ENCODE peak calls at places on chromosomes 12 and 14, in six cellular contexts. One of them, this sample, is unnamed. For H3K4me1, the result is how much of the 10 kb centered on the place peaks cover.

GRCh38 chr12:26121841-26122680 is 2.8 kb downstream of the BHLHE41 start:
- DNase-seq in transverse colon: no peak
- DNase-seq in neuronal stem cell: no peak
- DNase-seq in foreskin keratinocyte: no peak
- DNase-seq in aorta: peak
- DNase-seq in stomach: no peak
- DNase-seq in this sample: peak

GRCh38 chr14:75877884-75878283 is 103.9 kb downstream of the TGFB3 start:
- DNase-seq in neuronal stem cell: no peak
- DNase-seq in stomach: no peak
- DNase-seq in transverse colon: no peak
- DNase-seq in foreskin keratinocyte: no peak
- DNase-seq in aorta: no peak
- DNase-seq in this sample: no peak

GRCh38 chr14:103398427-103399195 is 13.4 kb downstream of the MARK3 start:
- DNase-seq in stomach: no peak
- DNase-seq in neuronal stem cell: no peak
- DNase-seq in transverse colon: no peak
- DNase-seq in aorta: no peak
- DNase-seq in foreskin keratinocyte: no peak
- DNase-seq in this sample: no peak

GRCh38 chr14:102785598-102785963 is 8.3 kb downstream of the TRAF3 start:
- DNase-seq in neuronal stem cell: no peak
- DNase-seq in foreskin keratinocyte: no peak
- DNase-seq in transverse colon: no peak
- DNase-seq in aorta: no peak
- DNase-seq in stomach: no peak
- DNase-seq in this sample: no peak

GRCh38 chr12:3544296-3544965 is 53.4 kb downstream of the PRMT8 start:
- DNase-seq in stomach: no peak
- DNase-seq in transverse colon: no peak
- DNase-seq in neuronal stem cell: no peak
- DNase-seq in aorta: no peak
- DNase-seq in foreskin keratinocyte: no peak
- DNase-seq in this sample: no peak

GRCh38 chr14:22973217-22974032 is 8.9 kb downstream of the AJUBA start:
- DNase-seq in neuronal stem cell: peak
- DNase-seq in stomach: peak
- DNase-seq in transverse colon: peak
- DNase-seq in aorta: no peak
- DNase-seq in foreskin keratinocyte: peak
- DNase-seq in this sample: no peak

GRCh38 chr12:11397366-11397765 is 2.0 kb upstream of the PRB2 start:
- DNase-seq in neuronal stem cell: no peak
- DNase-seq in transverse colon: no peak
- DNase-seq in foreskin keratinocyte: no peak
- DNase-seq in stomach: no peak
- DNase-seq in aorta: no peak
- DNase-seq in this sample: no peak

GRCh38 chr12:108302471-108303311 is 36.4 kb downstream of the CMKLR1 start:
- DNase-seq in foreskin keratinocyte: no peak
- DNase-seq in transverse colon: peak
- DNase-seq in stomach: peak
- DNase-seq in aorta: peak
- DNase-seq in neuronal stem cell: no peak
- DNase-seq in this sample: peak

GRCh38 chr12:32305163-32305562 is 94.2 kb upstream of the FGD4 start:
- DNase-seq in neuronal stem cell: no peak
- DNase-seq in transverse colon: no peak
- DNase-seq in aorta: no peak
- DNase-seq in foreskin keratinocyte: peak
- DNase-seq in stomach: no peak
- DNase-seq in this sample: no peak

GRCh38 chr14:73457050-73457934 is 1.1 kb downstream of the NUMB start:
- DNase-seq in foreskin keratinocyte: peak
- DNase-seq in transverse colon: no peak
- DNase-seq in neuronal stem cell: peak
- DNase-seq in aorta: peak
- DNase-seq in stomach: peak
- DNase-seq in this sample: peak

DNA sequence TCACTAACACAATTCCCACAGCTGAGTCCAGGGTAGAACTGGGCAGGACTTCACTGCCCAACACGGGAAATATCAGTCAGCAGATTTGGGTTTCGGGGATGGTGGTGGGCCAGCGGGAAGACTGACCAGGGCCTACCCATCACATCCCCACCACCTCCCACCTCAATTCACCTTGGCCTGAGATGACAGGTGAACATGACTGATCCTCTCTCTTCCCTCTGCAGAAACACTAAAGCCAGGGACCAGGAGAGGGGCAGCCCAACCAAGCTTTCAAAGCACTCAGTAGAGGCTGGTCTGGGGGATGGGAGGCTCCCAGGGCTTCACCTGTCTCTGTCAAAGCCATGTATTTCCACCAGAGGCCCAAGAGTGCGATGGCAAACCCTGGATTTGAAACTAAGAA is 2.3 kb downstream of the SERPINA5 start:
- DNase-seq in stomach: no peak
- DNase-seq in transverse colon: no peak
- DNase-seq in neuronal stem cell: no peak
- DNase-seq in foreskin keratinocyte: no peak
- DNase-seq in aorta: no peak
- DNase-seq in this sample: no peak
- H3K4me1 ChIP-seq in stomach: under half
- H3K4me1 ChIP-seq in transverse colon: under half
- H3K4me1 ChIP-seq in neuronal stem cell: under half
- H3K4me1 ChIP-seq in foreskin keratinocyte: under half
- H3K4me1 ChIP-seq in aorta: under half
- H3K4me1 ChIP-seq in this sample: under half

GRCh38 chr12:131333621-131334440 is 377.1 kb upstream of the SFSWAP start:
- DNase-seq in neuronal stem cell: no peak
- DNase-seq in aorta: no peak
- DNase-seq in stomach: no peak
- DNase-seq in foreskin keratinocyte: no peak
- DNase-seq in transverse colon: no peak
- DNase-seq in this sample: no peak

GRCh38 chr12:131335456-131335855 is 375.4 kb upstream of the SFSWAP start:
- DNase-seq in stomach: no peak
- DNase-seq in aorta: no peak
- DNase-seq in transverse colon: no peak
- DNase-seq in neuronal stem cell: no peak
- DNase-seq in foreskin keratinocyte: no peak
- DNase-seq in this sample: no peak

GRCh38 chr12:131332224-131332623 is 378.5 kb downstream of the ADGRD1 start:
- DNase-seq in transverse colon: no peak
- DNase-seq in stomach: no peak
- DNase-seq in aorta: no peak
- DNase-seq in neuronal stem cell: no peak
- DNase-seq in foreskin keratinocyte: no peak
- DNase-seq in this sample: no peak

GRCh38 chr12:131331148-131331750 is 377.5 kb downstream of the ADGRD1 start:
- DNase-seq in aorta: no peak
- DNase-seq in stomach: no peak
- DNase-seq in foreskin keratinocyte: no peak
- DNase-seq in transverse colon: no peak
- DNase-seq in neuronal stem cell: no peak
- DNase-seq in this sample: no peak

GRCh38 chr12:131333136-131333535 is 377.8 kb upstream of the SFSWAP start:
- DNase-seq in aorta: no peak
- DNase-seq in foreskin keratinocyte: no peak
- DNase-seq in transverse colon: no peak
- DNase-seq in stomach: no peak
- DNase-seq in neuronal stem cell: no peak
- DNase-seq in this sample: no peak
- H3K4me1 ChIP-seq in aorta: under half
- H3K4me1 ChIP-seq in foreskin keratinocyte: under half
- H3K4me1 ChIP-seq in transverse colon: under half
- H3K4me1 ChIP-seq in stomach: under half
- H3K4me1 ChIP-seq in neuronal stem cell: under half
- H3K4me1 ChIP-seq in this sample: under half

GRCh38 chr14:32650665-32651064 is 288.0 kb upstream of the NPAS3 start:
- DNase-seq in foreskin keratinocyte: no peak
- DNase-seq in stomach: no peak
- DNase-seq in transverse colon: no peak
- DNase-seq in neuronal stem cell: no peak
- DNase-seq in aorta: no peak
- DNase-seq in this sample: no peak

GRCh38 chr14:32654106-32654505 is 284.6 kb upstream of the NPAS3 start:
- DNase-seq in aorta: no peak
- DNase-seq in foreskin keratinocyte: no peak
- DNase-seq in neuronal stem cell: no peak
- DNase-seq in stomach: no peak
- DNase-seq in transverse colon: no peak
- DNase-seq in this sample: no peak

GRCh38 chr14:32650030-32650429 is 288.6 kb upstream of the NPAS3 start:
- DNase-seq in aorta: no peak
- DNase-seq in foreskin keratinocyte: no peak
- DNase-seq in neuronal stem cell: no peak
- DNase-seq in stomach: no peak
- DNase-seq in transverse colon: no peak
- DNase-seq in this sample: no peak

DNA sequence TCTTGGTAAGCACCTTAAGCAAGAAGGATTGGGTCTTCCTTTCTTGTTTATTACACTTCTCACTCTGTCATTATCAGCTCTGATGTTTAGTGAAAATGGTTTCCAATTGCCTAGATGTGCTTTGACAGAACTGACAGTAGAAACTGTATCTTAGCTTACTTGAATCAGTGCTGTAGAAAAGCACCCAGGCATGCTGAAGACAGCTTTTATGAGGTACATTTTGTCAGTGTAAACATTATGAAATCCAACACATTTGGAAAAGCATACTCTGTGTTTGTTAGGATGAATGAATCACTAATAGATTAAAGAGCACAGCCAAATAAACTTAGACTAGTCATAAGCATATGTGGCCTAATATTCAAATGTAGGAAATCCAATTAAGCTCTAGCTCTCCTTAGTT is 290.2 kb upstream of the NPAS3 start:
- DNase-seq in transverse colon: no peak
- DNase-seq in stomach: no peak
- DNase-seq in neuronal stem cell: no peak
- DNase-seq in aorta: no peak
- DNase-seq in foreskin keratinocyte: no peak
- DNase-seq in this sample: no peak
- H3K4me1 ChIP-seq in transverse colon: under half
- H3K4me1 ChIP-seq in stomach: under half
- H3K4me1 ChIP-seq in neuronal stem cell: under half
- H3K4me1 ChIP-seq in aorta: under half
- H3K4me1 ChIP-seq in foreskin keratinocyte: under half
- H3K4me1 ChIP-seq in this sample: under half

GRCh38 chr12:118373628-118374027 is 921 bp upstream of the TAOK3 start:
- DNase-seq in aorta: no peak
- DNase-seq in transverse colon: no peak
- DNase-seq in stomach: no peak
- DNase-seq in neuronal stem cell: no peak
- DNase-seq in foreskin keratinocyte: no peak
- DNase-seq in this sample: no peak

GRCh38 chr12:118371354-118372282 is 1.1 kb downstream of the TAOK3 start:
- DNase-seq in stomach: no peak
- DNase-seq in transverse colon: peak
- DNase-seq in aorta: peak
- DNase-seq in neuronal stem cell: peak
- DNase-seq in foreskin keratinocyte: peak
- DNase-seq in this sample: peak

GRCh38 chr12:118374126-118374725 is 1.5 kb upstream of the TAOK3 start:
- DNase-seq in aorta: no peak
- DNase-seq in stomach: no peak
- DNase-seq in transverse colon: no peak
- DNase-seq in neuronal stem cell: no peak
- DNase-seq in foreskin keratinocyte: no peak
- DNase-seq in this sample: no peak

GRCh38 chr12:118374909-118375308 is 1.4 kb upstream of the SUDS3 start:
- DNase-seq in stomach: no peak
- DNase-seq in neuronal stem cell: no peak
- DNase-seq in aorta: no peak
- DNase-seq in foreskin keratinocyte: no peak
- DNase-seq in transverse colon: no peak
- DNase-seq in this sample: no peak

DNA sequence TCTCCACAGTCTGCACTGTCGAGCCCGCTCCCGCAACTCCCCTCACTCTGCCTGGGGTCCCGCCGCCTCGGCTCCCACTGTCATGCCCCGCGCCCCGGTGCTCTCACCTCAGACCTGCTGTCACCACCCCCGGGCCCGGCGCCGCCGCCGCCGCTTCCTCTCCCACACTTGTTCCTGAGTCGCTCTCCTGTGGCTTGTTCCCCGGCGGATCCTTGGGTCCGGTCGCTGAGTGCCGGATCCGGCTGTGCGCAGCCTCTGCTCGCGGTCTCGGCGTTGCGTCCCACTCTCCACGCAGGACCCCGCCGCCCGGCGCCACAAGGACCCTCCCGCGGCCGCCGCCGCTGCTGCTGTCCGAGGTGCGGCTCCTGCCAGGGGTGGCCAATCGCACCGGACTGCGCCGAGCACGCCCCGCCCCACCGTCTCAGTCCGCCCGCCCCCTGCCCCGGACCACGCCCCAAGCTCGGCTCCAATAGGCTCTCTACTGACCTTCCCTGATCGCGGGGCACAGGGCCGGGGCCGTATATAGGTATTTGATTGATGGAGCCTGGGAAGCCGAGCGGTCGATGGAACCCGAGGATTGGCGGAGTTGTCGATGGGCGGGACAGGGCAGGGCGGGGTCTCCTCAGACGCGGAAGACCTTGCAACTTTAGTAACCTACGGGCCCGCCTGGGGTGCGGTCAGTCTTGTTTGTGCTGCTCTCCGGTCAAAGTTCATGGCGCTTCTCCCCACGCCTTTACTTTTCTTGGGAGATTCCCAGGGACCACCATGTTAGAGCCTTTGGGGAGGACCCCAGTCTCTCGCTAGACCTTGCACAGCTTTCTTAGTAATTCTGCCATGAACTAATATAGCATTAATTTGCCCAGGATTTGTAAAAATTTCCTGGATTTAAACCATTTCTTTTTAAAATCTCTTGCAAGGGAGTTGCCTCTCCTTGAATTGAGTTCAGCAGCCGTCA is at the start of gene TAOK3:
- DNase-seq in stomach: peak
- DNase-seq in foreskin keratinocyte: peak
- DNase-seq in transverse colon: peak
- DNase-seq in neuronal stem cell: peak
- DNase-seq in aorta: peak
- DNase-seq in this sample: peak
- H3K4me1 ChIP-seq in stomach: half or more
- H3K4me1 ChIP-seq in foreskin keratinocyte: under half
- H3K4me1 ChIP-seq in transverse colon: under half
- H3K4me1 ChIP-seq in neuronal stem cell: under half
- H3K4me1 ChIP-seq in aorta: under half
- H3K4me1 ChIP-seq in this sample: under half

GRCh38 chr12:68622250-68622649 is 11.6 kb downstream of the RAP1B start:
- DNase-seq in stomach: no peak
- DNase-seq in transverse colon: no peak
- DNase-seq in foreskin keratinocyte: no peak
- DNase-seq in aorta: no peak
- DNase-seq in neuronal stem cell: no peak
- DNase-seq in this sample: no peak
- H3K4me1 ChIP-seq in stomach: half or more
- H3K4me1 ChIP-seq in transverse colon: half or more
- H3K4me1 ChIP-seq in foreskin keratinocyte: under half
- H3K4me1 ChIP-seq in aorta: under half
- H3K4me1 ChIP-seq in neuronal stem cell: under half
- H3K4me1 ChIP-seq in this sample: half or more

GRCh38 chr14:61749264-61749663 is 13.0 kb upstream of the SNAPC1 start:
- DNase-seq in stomach: no peak
- DNase-seq in aorta: no peak
- DNase-seq in neuronal stem cell: no peak
- DNase-seq in transverse colon: no peak
- DNase-seq in foreskin keratinocyte: no peak
- DNase-seq in this sample: no peak
- H3K4me1 ChIP-seq in stomach: half or more
- H3K4me1 ChIP-seq in aorta: under half
- H3K4me1 ChIP-seq in neuronal stem cell: under half
- H3K4me1 ChIP-seq in transverse colon: under half
- H3K4me1 ChIP-seq in foreskin keratinocyte: under half
- H3K4me1 ChIP-seq in this sample: under half

This sample was measured in psoas muscle.